ENCODE peak calls at places on chromosome 14, in five cellular contexts. C is AG04450; D is fibroblast of lung; T is mammary epithelial cell; H is CD4-positive, alpha-beta T cell. S is an unnamed sample.

GRCh38 chr14:95489163-95489887 is 27.1 kb downstream of the SYNE3 start:
- DNase-seq in C (no peak), D (peak), T (no peak), H (no peak), S (no peak)

GRCh38 chr14:61570961-61571299 is 124.4 kb upstream of the HIF1A start:
- DNase-seq in C (no peak), D (no peak), T (no peak), H (no peak), S (no peak)

GRCh38 chr14:54577977-54578376 is 11.0 kb downstream of the SAMD4A start:
- DNase-seq in C (no peak), D (peak), T (no peak), H (no peak), S (no peak)

GRCh38 chr14:57362356-57362755 is 28.0 kb upstream of the NAA30 start:
- DNase-seq in C (no peak), D (no peak), T (no peak), H (no peak), S (no peak)

GRCh38 chr14:90534091-90534837 is 137.4 kb downstream of the CALM1 start:
- DNase-seq in C (no peak), D (no peak), T (no peak), H (no peak), S (no peak)

GRCh38 chr14:68662395-68662794 is 130.5 kb downstream of the ZFP36L1 start:
- DNase-seq in C (no peak), D (no peak), T (no peak), H (no peak), S (no peak)

GRCh38 chr14:56224691-56225681 is 106.8 kb downstream of the PELI2 start:
- DNase-seq in C (no peak), D (peak), T (no peak), H (no peak), S (no peak)

GRCh38 chr14:75044760-75045159 is 6.5 kb downstream of the MLH3 start:
- DNase-seq in C (no peak), D (peak), T (no peak), H (no peak), S (no peak)

GRCh38 chr14:71597955-71598659 is 334.1 kb upstream of the RGS6 start:
- DNase-seq in C (no peak), D (no peak), T (no peak), H (no peak), S (no peak)

DNA sequence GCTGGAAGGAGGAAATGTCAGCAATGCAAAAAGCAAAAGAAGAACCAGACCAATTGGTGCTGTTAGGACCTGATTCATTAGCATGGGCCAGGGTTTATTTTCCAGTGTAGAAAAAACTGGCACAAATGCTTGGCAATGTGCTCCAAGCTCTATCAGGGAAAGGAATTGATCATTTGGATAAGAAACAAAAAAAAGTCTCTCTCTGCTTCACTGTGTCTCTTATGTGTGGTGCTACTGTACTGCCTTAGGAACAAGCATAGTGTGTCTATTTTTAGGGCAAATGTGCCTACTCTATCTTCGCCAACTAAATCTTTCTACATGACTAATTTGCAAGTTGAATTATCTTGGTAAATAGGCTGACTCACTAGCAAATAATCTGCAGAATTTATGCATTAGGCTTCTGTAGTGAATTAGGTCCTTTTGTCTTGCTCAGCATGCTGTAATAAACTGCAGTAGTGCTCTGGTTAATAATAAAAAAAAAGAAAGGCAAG is 236.7 kb downstream of the MDGA2 start:
- DNase-seq in C (no peak), D (peak), T (no peak), H (no peak), S (no peak)
- TF ChIP-seq CTCF in C (no peak), D (no peak), T (no peak), H (no peak), S (no peak)

GRCh38 chr14:101476258-101476930 is 84.9 kb upstream of the DIO3 start:
- DNase-seq in C (no peak), D (no peak), T (no peak), H (no peak), S (no peak)
- H3K27ac ChIP-seq in C (peak), D (no peak), T (no peak), H (no peak), S (no peak)

GRCh38 chr14:33661071-33661470 is 289.8 kb downstream of the EGLN3 start:
- DNase-seq in C (no peak), D (no peak), T (no peak), H (no peak), S (no peak)

GRCh38 chr14:33657478-33657877 is 293.4 kb downstream of the EGLN3 start:
- DNase-seq in C (no peak), D (no peak), T (no peak), H (no peak), S (no peak)

GRCh38 chr14:33655421-33655820 is 295.5 kb downstream of the EGLN3 start:
- DNase-seq in C (no peak), D (no peak), T (no peak), H (no peak), S (no peak)

DNA sequence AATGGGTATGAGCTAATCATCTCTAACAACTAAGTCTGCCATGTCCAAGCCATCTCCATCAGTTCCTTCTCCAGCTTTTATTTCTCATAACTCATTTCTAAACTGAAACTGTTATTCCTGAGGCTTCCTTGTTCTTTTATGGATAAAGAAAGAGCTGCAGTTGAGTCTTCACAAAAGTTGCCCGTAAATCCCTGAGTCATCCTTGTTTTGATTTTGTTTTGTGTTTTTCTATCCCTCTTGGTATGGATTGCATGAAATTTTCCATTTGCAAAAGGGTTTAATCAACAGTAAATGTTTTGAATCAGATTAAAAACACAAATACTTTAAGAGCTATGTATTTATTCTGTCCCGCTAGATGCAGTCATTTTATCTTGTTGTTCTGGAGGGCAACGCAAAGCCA is 290.6 kb downstream of the EGLN3 start:
- DNase-seq in C (no peak), D (no peak), T (no peak), H (no peak), S (no peak)
- TF ChIP-seq CTCF in C (no peak), D (no peak), T (no peak), H (no peak), S (no peak)

DNA sequence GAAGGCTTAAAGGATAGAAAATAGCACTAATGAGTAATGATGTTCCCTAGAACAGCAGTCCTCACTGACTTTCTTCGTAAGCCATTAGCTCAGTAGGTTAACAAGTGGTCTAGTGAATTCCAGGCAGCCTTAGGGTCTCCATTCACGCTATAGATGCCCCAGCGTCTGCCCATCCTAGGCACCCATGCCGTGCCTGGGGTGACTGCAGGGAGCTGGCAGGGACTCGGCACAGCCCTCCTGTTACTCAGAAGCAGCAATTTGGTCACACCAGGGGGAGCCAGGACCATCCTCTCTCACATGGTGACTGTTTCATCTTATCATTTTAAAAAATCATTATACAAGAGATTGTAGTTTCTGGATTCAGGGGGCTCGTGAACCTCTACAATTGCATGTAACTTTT is 66.0 kb upstream of the TRAF3 start:
- DNase-seq in C (no peak), D (no peak), T (no peak), H (no peak), S (no peak)
- H3K27ac ChIP-seq in C (no peak), D (no peak), T (no peak), H (no peak), S (no peak)

GRCh38 chr14:48814562-48814961 is 771.6 kb downstream of the RPS29 start:
- DNase-seq in C (no peak), D (no peak), T (no peak), H (no peak), S (no peak)
- TF ChIP-seq CTCF in C (no peak), D (no peak), T (no peak), H (no peak), S (no peak)